ENCODE peak calls at places on chromosome 9, in six cellular contexts. Y, P, C, J, Z and I are unnamed samples.

GRCh38 chr9:1922026-1922425 is 93.1 kb upstream of the SMARCA2 start:
- DNase-seq in Y (no peak), P (no peak), C (no peak), J (no peak), Z (no peak), I (no peak)

GRCh38 chr9:38622083-38622674 is 1.8 kb upstream of the ANKRD18A start:
- DNase-seq in Y (no peak), P (no peak), C (no peak), J (peak), Z (no peak), I (no peak)

GRCh38 chr9:129176786-129177442 is 1.1 kb downstream of the IER5L start:
- DNase-seq in Y (peak), P (peak), C (no peak), J (peak), Z (no peak), I (no peak)

GRCh38 chr9:130443840-130444492 is 795 bp upstream of the ASS1 start:
- DNase-seq in Y (no peak), P (peak), C (no peak), J (no peak), Z (no peak), I (no peak)

GRCh38 chr9:81814404-81814793 is 113.8 kb upstream of the SPATA31D4 start:
- DNase-seq in Y (no peak), P (no peak), C (no peak), J (no peak), Z (no peak), I (no peak)

GRCh38 chr9:20884985-20885593 is 146.4 kb downstream of the HACD4 start:
- DNase-seq in Y (peak), P (peak), C (peak), J (no peak), Z (peak), I (no peak)

GRCh38 chr9:214488-215448 is at the start of gene DOCK8:
- DNase-seq in Y (peak), P (peak), C (no peak), J (peak), Z (peak), I (no peak)

GRCh38 chr9:136219276-136219675 is 14.3 kb upstream of the LHX3 start:
- DNase-seq in Y (peak), P (peak), C (no peak), J (no peak), Z (no peak), I (no peak)

GRCh38 chr9:104009853-104010252 is 84.3 kb upstream of the SMC2 start:
- DNase-seq in Y (peak), P (peak), C (no peak), J (no peak), Z (no peak), I (no peak)

GRCh38 chr9:107929439-107929838 is 439.9 kb upstream of the KLF4 start:
- DNase-seq in Y (peak), P (peak), C (peak), J (no peak), Z (no peak), I (no peak)

GRCh38 chr9:117771162-117771561 is 67.0 kb downstream of the TLR4 start:
- DNase-seq in Y (no peak), P (no peak), C (no peak), J (no peak), Z (no peak), I (no peak)

GRCh38 chr9:72948906-72949582 is 3.8 kb downstream of the ALDH1A1 start:
- DNase-seq in Y (no peak), P (no peak), C (no peak), J (no peak), Z (no peak), I (no peak)

GRCh38 chr9:133995012-133995896 is 3.1 kb upstream of the VAV2 start:
- DNase-seq in Y (peak), P (no peak), C (no peak), J (peak), Z (peak), I (no peak)

GRCh38 chr9:123268240-123268949 is at the start of gene STRBP:
- DNase-seq in Y (peak), P (peak), C (peak), J (peak), Z (peak), I (peak)

GRCh38 chr9:113152699-113153098 is 1.9 kb downstream of the SLC31A2 start:
- DNase-seq in Y (no peak), P (peak), C (no peak), J (no peak), Z (no peak), I (no peak)

GRCh38 chr9:134375011-134375390 is 48.7 kb downstream of the RXRA start:
- DNase-seq in Y (peak), P (peak), C (no peak), J (no peak), Z (no peak), I (no peak)

GRCh38 chr9:136374183-136374575 is 710 bp upstream of the CARD9 start:
- DNase-seq in Y (no peak), P (no peak), C (no peak), J (no peak), Z (no peak), I (no peak)

GRCh38 chr9:133235549-133236222 is 26.6 kb upstream of the OBP2B start:
- DNase-seq in Y (no peak), P (no peak), C (no peak), J (peak), Z (no peak), I (peak)

GRCh38 chr9:35758475-35759050 is 4.5 kb upstream of the MSMP start:
- DNase-seq in Y (peak), P (peak), C (no peak), J (no peak), Z (no peak), I (no peak)

GRCh38 chr9:134422701-134423100 is 96.4 kb downstream of the RXRA start:
- DNase-seq in Y (no peak), P (no peak), C (no peak), J (no peak), Z (no peak), I (no peak)

GRCh38 chr9:38416461-38416860 is 7.8 kb downstream of the IGFBPL1 start:
- DNase-seq in Y (no peak), P (no peak), C (no peak), J (no peak), Z (no peak), I (no peak)

GRCh38 chr9:38068616-38068865 is 486 bp downstream of the SHB start:
- DNase-seq in Y (peak), P (no peak), C (no peak), J (no peak), Z (no peak), I (no peak)

GRCh38 chr9:487429-487828 is 272.8 kb downstream of the DOCK8 start:
- DNase-seq in Y (no peak), P (no peak), C (no peak), J (no peak), Z (no peak), I (no peak)

GRCh38 chr9:121860213-121860612 is 208.8 kb downstream of the DAB2IP start:
- DNase-seq in Y (no peak), P (no peak), C (no peak), J (no peak), Z (no peak), I (peak)

GRCh38 chr9:137303031-137303892 is 1.2 kb upstream of the NRARP start:
- DNase-seq in Y (peak), P (no peak), C (no peak), J (peak), Z (no peak), I (no peak)

GRCh38 chr9:69062195-69062594 is 26.6 kb downstream of the FXN start:
- DNase-seq in Y (no peak), P (no peak), C (no peak), J (no peak), Z (no peak), I (no peak)

GRCh38 chr9:91048739-91049138 is 247.1 kb downstream of the SYK start:
- DNase-seq in Y (no peak), P (no peak), C (no peak), J (no peak), Z (no peak), I (no peak)

GRCh38 chr9:107740088-107740980 is 250.8 kb upstream of the KLF4 start:
- DNase-seq in Y (no peak), P (no peak), C (no peak), J (no peak), Z (no peak), I (no peak)

GRCh38 chr9:86079421-86080111 is 19.8 kb downstream of the GOLM1 start:
- DNase-seq in Y (no peak), P (peak), C (no peak), J (peak), Z (no peak), I (no peak)

GRCh38 chr9:17422994-17423680 is 155.7 kb upstream of the SH3GL2 start:
- DNase-seq in Y (peak), P (peak), C (peak), J (no peak), Z (no peak), I (no peak)

GRCh38 chr9:114216976-114217375 is 61.6 kb downstream of the COL27A1 start:
- DNase-seq in Y (no peak), P (no peak), C (no peak), J (no peak), Z (no peak), I (no peak)

GRCh38 chr9:97983524-97984187 is 515 bp downstream of the ANP32B start:
- DNase-seq in Y (peak), P (peak), C (peak), J (peak), Z (no peak), I (peak)

GRCh38 chr9:97710356-97711222 is 13.4 kb upstream of the XPA start:
- DNase-seq in Y (peak), P (peak), C (peak), J (no peak), Z (peak), I (no peak)

GRCh38 chr9:129989740-129990139 is 53.2 kb downstream of the FNBP1 start:
- DNase-seq in Y (peak), P (peak), C (peak), J (no peak), Z (no peak), I (no peak)

GRCh38 chr9:108600896-108601295 is 254.9 kb downstream of the ACTL7B start:
- DNase-seq in Y (no peak), P (no peak), C (no peak), J (no peak), Z (no peak), I (no peak)

GRCh38 chr9:88590558-88591146 is 55.7 kb downstream of the NXNL2 start:
- DNase-seq in Y (no peak), P (no peak), C (no peak), J (no peak), Z (no peak), I (peak)

GRCh38 chr9:84669008-84669292 is 579 bp upstream of the NTRK2 start:
- DNase-seq in Y (peak), P (no peak), C (no peak), J (no peak), Z (no peak), I (no peak)

GRCh38 chr9:84670106-84670800 is 724 bp downstream of the NTRK2 start:
- DNase-seq in Y (no peak), P (no peak), C (no peak), J (peak), Z (no peak), I (no peak)

GRCh38 chr9:84668204-84669007 is 1.1 kb upstream of the NTRK2 start:
- DNase-seq in Y (peak), P (peak), C (peak), J (peak), Z (peak), I (peak)

GRCh38 chr9:84669293-84670105 is at the start of gene NTRK2:
- DNase-seq in Y (no peak), P (peak), C (no peak), J (peak), Z (no peak), I (no peak)

DNA sequence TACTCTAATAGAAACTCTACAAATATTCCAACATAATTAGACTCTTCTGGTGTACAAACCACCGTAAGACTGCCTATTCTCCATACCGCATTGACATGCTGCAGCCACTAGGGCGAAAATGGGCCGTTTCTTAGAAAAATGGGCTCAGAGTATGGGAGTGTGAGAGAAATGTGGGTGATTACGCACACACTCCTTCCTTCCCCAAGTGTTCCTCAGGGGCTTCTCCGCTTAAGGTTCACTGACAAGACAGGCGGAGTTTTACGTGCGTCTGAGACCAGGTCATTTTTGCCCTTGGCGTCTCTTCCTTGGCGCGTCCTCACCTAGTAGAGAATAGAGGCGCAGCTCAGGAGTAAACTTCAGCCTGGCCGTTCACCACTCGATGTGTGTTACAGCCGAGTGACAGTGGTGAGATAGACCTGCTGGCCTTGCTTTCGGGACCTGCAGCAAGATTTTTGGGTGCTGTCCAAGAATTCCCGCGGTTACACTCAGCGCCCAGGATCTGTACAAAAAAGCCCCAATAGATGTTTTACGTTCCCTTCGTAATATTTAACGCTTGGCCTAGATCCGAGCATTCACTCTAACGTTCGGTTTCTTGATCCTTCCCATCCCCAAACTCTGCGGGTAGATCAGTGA is 1.8 kb upstream of the NTRK2 start:
- DNase-seq in Y (peak), P (peak), C (no peak), J (no peak), Z (no peak), I (no peak)
- TF ChIP-seq CTCF in Y (peak), P (peak), C (peak), J (peak), Z (peak), I (peak)

GRCh38 chr9:99231708-99232107 is 9.6 kb downstream of the SEC61B start:
- DNase-seq in Y (peak), P (peak), C (no peak), J (no peak), Z (no peak), I (no peak)
- TF ChIP-seq CTCF in Y (peak), P (peak), C (peak), J (peak), Z (peak), I (peak)

GRCh38 chr9:32587901-32588300 is 14.9 kb upstream of the NDUFB6 start:
- DNase-seq in Y (peak), P (peak), C (no peak), J (no peak), Z (no peak), I (no peak)
- TF ChIP-seq CTCF in Y (no peak), P (no peak), C (no peak), J (no peak), Z (no peak), I (no peak)

DNA sequence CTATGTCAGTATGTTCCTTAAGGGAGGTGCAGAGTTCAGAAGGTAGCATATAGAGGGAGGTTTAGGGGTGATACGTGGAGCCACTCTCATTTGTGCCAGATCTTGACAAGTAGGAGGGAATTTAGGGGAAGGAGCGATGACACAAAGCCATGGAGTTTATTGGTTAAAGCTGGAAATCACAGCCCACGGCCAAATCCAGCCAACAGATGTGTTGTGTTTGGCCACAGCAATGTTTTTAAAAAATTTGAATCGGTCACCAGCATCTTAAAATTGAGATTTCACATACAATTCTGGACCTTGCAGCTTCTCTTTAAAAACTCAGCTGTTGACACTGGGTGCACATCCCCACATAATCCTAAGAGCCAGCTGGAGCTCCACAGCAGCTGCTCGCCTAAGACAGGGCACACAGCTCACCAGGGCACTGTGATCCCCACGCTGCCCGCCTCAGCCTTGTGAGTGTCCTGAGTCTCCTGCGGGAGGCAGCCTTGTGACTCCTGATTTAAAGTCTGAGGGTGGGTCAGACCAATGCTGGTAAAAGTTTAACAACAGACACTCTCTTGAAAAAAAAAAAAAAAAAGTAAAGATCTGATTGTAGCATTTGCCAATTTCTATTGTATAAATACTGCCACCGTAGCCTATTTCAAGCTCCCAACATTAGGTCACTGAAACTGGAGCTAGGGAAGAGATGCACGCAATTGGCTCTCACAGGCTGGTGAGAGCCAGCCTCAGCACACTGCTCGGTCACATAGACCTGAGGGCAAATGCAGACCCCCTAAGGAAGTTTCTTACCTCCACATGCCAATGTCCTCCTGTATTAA is 124.9 kb downstream of the HSD17B3 start:
- DNase-seq in Y (no peak), P (peak), C (no peak), J (no peak), Z (no peak), I (no peak)
- TF ChIP-seq CTCF in Y (no peak), P (no peak), C (no peak), J (no peak), Z (peak), I (peak)

DNA sequence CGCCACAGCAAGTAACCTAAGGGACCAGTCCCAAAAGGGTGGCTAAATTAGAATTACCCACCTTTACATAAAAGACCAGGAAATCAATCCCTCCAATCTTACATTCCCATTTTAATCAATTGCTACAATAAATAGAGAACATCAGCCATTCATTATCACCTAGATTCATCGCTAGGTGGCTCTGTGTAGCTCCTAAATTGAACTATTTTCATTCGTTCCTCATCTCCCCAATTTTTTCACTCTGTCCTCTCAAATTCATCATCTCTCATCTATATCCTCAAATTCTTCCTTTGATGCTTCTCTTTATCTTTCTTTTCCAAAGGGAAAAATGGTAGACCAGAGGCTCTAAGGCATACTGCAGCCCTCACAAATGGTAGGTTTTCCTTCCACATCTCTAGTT is 108.2 kb upstream of the TNC start:
- DNase-seq in Y (no peak), P (no peak), C (no peak), J (no peak), Z (peak), I (no peak)
- TF ChIP-seq CTCF in Y (no peak), P (no peak), C (no peak), J (no peak), Z (peak), I (peak)